ENCODE peak calls at places on chromosome 17, in eight cellular contexts. L is lower lobe of right lung, Z is brain microvascular endothelial cell, X is adrenal gland, R is BJ, O is heart right ventricle, B is cardiac muscle cell, W is K562. D is an unnamed sample.

GRCh38 chr17:58686980-58687379 is 4.9 kb downstream of the TEX14 start:
- DNase-seq in L (no peak), Z (no peak), X (no peak), R (no peak), O (no peak), B (no peak), W (no peak), D (no peak)

GRCh38 chr17:2264023-2264860 is 39.3 kb downstream of the SMG6 start:
- DNase-seq in L (no peak), Z (no peak), X (no peak), R (no peak), O (no peak), B (peak; percentile 58), W (no peak), D (no peak)

GRCh38 chr17:32277284-32277683 is 11.7 kb downstream of the RHBDL3 start:
- DNase-seq in L (no peak), Z (peak; percentile 35), X (no peak), R (no peak), O (no peak), B (peak; percentile 62), W (no peak), D (no peak)

GRCh38 chr17:4586043-4586442 is 1.7 kb downstream of the SMTNL2 start:
- DNase-seq in L (no peak), Z (no peak), X (no peak), R (no peak), O (no peak), B (no peak), W (no peak), D (no peak)

GRCh38 chr17:45425125-45425983 is 7.3 kb downstream of the ARHGAP27 start:
- DNase-seq in L (peak; percentile 88), Z (peak; percentile 37), X (no peak), R (no peak), O (peak; percentile 58), B (peak; percentile 73), W (peak; percentile 77), D (peak; percentile 67)

GRCh38 chr17:30344283-30345088 is 10.6 kb upstream of the TMIGD1 start:
- DNase-seq in L (peak; percentile 68), Z (no peak), X (peak; percentile 25), R (no peak), O (peak; percentile 56), B (peak; percentile 97), W (peak; percentile 59), D (no peak)

GRCh38 chr17:4258867-4259266 is 4.9 kb downstream of the ANKFY1 start:
- DNase-seq in L (no peak), Z (no peak), X (no peak), R (no peak), O (no peak), B (no peak), W (no peak), D (no peak)

GRCh38 chr17:79454826-79455225 is 156.0 kb downstream of the RBFOX3 start:
- DNase-seq in L (no peak), Z (no peak), X (no peak), R (no peak), O (no peak), B (no peak), W (no peak), D (no peak)

GRCh38 chr17:17724307-17724921 is 43.2 kb downstream of the RAI1 start:
- DNase-seq in L (no peak), Z (no peak), X (no peak), R (no peak), O (peak; percentile 64), B (peak; percentile 65), W (no peak), D (peak; percentile 48)

GRCh38 chr17:38436386-38436785 is 8.1 kb downstream of the ARHGAP23 start:
- DNase-seq in L (no peak), Z (no peak), X (no peak), R (no peak), O (no peak), B (no peak), W (no peak), D (no peak)

GRCh38 chr17:42112552-42113176 is at the start of gene DHX58:
- DNase-seq in L (peak; percentile 80), Z (peak; percentile 79), X (peak; percentile 68), R (peak; percentile 47), O (peak; percentile 82), B (peak; percentile 88), W (peak; percentile 68), D (no peak)

GRCh38 chr17:38403491-38403890 is 24.8 kb upstream of the ARHGAP23 start:
- DNase-seq in L (no peak), Z (no peak), X (no peak), R (no peak), O (no peak), B (peak; percentile 76), W (no peak), D (no peak)

GRCh38 chr17:68939195-68939594 is 16.0 kb downstream of the ABCA8 start:
- DNase-seq in L (no peak), Z (no peak), X (no peak), R (no peak), O (no peak), B (no peak), W (no peak), D (no peak)

GRCh38 chr17:1001640-1002411 is 4.9 kb downstream of the TIMM22 start:
- DNase-seq in L (no peak), Z (peak; percentile 68), X (no peak), R (peak; percentile 44), O (no peak), B (peak; percentile 60), W (no peak), D (no peak)

GRCh38 chr17:50522766-50523165 is 9.8 kb upstream of the EPN3 start:
- DNase-seq in L (no peak), Z (no peak), X (no peak), R (no peak), O (no peak), B (no peak), W (no peak), D (no peak)

GRCh38 chr17:12579245-12579644 is 86.4 kb upstream of the MYOCD start:
- DNase-seq in L (no peak), Z (no peak), X (no peak), R (no peak), O (no peak), B (no peak), W (no peak), D (no peak)

GRCh38 chr17:67441052-67441738 is 64.1 kb downstream of the PITPNC1 start:
- DNase-seq in L (no peak), Z (peak; percentile 88), X (peak; percentile 32), R (peak; percentile 11), O (peak; percentile 21), B (peak; percentile 33), W (no peak), D (no peak)

GRCh38 chr17:44599298-44600175 is 42.3 kb downstream of the FZD2 start:
- DNase-seq in L (no peak), Z (peak; percentile 94), X (peak; percentile 65), R (peak; percentile 51), O (peak; percentile 42), B (peak; percentile 98), W (peak; percentile 47), D (no peak)

DNA sequence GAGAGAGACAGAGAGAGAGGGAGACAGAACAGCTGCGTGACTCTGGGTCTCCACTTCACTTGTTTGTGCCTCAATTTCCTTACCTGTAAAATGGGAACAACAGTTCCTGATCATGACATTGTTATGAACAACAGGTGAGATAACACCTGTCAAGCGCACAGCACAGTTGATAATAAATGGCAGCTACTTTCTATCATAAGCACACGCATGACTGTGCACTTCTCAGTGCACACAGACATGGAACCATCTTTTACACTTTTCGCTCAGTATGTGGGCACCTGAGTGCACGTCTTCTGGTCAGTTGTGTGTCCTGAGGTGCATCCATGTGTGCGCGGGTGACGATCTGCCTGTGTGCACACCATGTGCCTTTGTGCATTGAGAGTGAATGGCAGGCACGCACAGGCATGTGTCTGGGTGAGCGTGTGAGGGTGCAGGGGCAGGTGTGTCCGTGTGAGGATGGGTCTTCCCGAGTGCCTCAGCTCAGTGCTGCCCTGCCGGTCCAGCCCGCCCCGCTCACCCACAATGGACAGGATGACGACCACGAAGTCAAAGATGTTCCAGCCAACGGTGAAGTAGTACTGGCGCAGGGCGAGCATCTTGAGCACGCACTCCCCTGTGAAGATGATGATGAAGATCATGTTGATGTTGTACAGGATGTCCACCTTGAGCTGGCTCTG is 10.3 kb upstream of the CD79B start:
- DNase-seq in L (no peak), Z (no peak), X (no peak), R (no peak), O (no peak), B (no peak), W (no peak), D (no peak)
- H3K36me3 ChIP-seq in L (no peaks in the 10 kb centered on the region), Z (no peaks in the 10 kb centered on the region), X (no peaks in the 10 kb centered on the region), R (no peaks in the 10 kb centered on the region), O (no peaks in the 10 kb centered on the region), B (no peaks in the 10 kb centered on the region), W (no peaks in the 10 kb centered on the region), D (no peaks in the 10 kb centered on the region)

DNA sequence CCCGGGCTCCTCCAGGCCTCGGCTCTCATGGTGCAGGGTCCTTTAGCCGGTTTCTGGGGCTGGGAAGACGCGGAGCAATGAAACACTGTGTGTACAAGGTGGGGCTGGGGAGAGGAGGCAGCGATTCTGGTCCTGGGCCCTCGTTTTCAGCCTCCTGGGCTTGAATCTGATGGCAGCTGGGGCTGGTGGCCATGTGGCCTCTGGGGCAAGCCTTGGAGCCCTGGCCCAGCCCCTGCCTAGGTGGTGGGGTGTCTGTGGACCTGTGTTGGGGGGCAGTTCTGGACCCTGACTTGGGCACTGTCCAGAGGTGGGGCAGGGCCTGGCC is 4.1 kb downstream of the FOXJ1 start:
- DNase-seq in L (no peak), Z (no peak), X (no peak), R (no peak), O (no peak), B (no peak), W (no peak), D (no peak)
- TF ChIP-seq CTCF in L (no peak), Z (no peak), X (no peak), R (no peak), O (no peak), B (no peak), W (no peak), D (no peak)

GRCh38 chr17:77445030-77445907 is 304.5 kb downstream of the SEC14L1 start:
- DNase-seq in L (no peak), Z (no peak), X (no peak), R (no peak), O (no peak), B (peak; percentile 84), W (no peak), D (no peak)
- H3K4me3 ChIP-seq in L (peak overlapping the region; percentile 35), Z (no peak overlapping the region), X (no peak overlapping the region), R (no peak overlapping the region), O (no peak overlapping the region), B (no peak overlapping the region), W (no peak overlapping the region), D (no peak overlapping the region)

DNA sequence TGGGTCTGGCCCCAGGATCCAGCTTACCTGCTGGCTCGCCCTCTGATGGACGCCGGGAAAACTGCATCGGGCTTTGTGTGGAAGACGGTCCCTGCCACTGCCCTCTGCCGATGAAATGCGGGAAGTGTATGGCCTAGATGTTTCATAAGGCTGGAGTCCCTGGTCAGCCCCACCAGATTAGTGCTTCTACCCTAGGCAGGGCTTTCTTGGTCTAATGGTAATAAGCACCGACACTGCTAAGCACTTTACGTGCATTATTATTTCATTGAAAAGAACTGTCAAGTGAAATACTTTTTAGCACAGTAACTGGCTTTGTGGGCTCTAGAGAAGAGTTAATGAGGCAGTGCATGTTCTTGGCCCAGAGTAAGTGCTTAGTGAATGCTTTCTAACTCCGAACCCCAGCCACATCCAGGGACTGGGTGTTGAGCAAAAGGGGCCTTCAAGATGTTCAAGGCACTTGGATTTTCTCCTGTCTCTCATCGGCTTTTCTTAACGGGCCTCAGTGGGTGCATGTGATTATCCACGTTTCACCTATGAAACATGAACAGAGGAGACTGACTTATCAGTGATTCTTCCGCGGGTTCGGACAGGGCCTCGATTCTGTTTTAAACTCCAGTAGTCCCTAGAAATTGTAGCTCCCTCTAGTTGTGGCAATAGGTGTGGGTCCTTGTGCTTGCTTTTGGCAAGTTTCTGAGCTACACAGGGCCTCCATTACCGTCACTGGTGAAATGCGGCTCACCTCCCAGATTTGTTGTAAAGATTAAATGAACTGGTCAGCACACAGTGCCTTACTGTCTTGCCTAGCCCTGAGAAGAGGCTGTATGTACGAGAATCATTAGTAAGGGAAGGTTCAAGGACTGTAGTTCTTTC is 6.6 kb downstream of the TRAF4 start:
- DNase-seq in L (peak; percentile 97), Z (peak; percentile 92), X (peak; percentile 91), R (no peak), O (peak; percentile 93), B (peak; percentile 96), W (peak; percentile 98), D (peak; percentile 87)
- H3K36me3 ChIP-seq in L (peaks cover 43% of the 10 kb centered on the region), Z (peaks cover 58% of the 10 kb centered on the region), X (no peaks in the 10 kb centered on the region), R (peaks cover 36% of the 10 kb centered on the region), O (no peaks in the 10 kb centered on the region), B (peaks cover 24% of the 10 kb centered on the region), W (peaks cover 68% of the 10 kb centered on the region), D (peaks cover 25% of the 10 kb centered on the region)

D was measured in BE2C.